ENCODE peak calls at places on chromosomes 13 and 19, in four cellular contexts. A is A549, C is HepG2, M is K562. P is an unnamed sample.

GRCh38 chr19:31274266-31274963 is 74.8 kb downstream of the TSHZ3 start:
- DNase-seq in A (no peak), M (no peak), C (no peak), P (no peak)

GRCh38 chr19:52527954-52528326 is 472 bp downstream of the ZNF808 start:
- DNase-seq in M (peak), A (no peak), C (no peak), P (no peak)

GRCh38 chr13:31882794-31883193 is 143.5 kb downstream of the RXFP2 start:
- DNase-seq in A (no peak), M (no peak), C (no peak), P (no peak)

GRCh38 chr19:28905996-28906395 is 307.0 kb downstream of the UQCRFS1 start:
- DNase-seq in C (no peak), M (no peak), A (no peak), P (no peak)

GRCh38 chr19:47110521-47111080 is 3.0 kb downstream of the ZC3H4 start:
- DNase-seq in M (peak), C (no peak), A (no peak), P (no peak)

GRCh38 chr13:102580552-102581169 is 16.1 kb upstream of the TPP2 start:
- DNase-seq in A (no peak), C (peak), M (peak), P (no peak)

GRCh38 chr19:29966594-29967249 is 24.7 kb downstream of the URI1 start:
- DNase-seq in A (no peak), M (no peak), C (peak), P (no peak)

GRCh38 chr19:43618921-43619261 is 538 bp downstream of the ZNF428 start:
- DNase-seq in M (no peak), A (peak), C (peak), P (no peak)

GRCh38 chr19:6402834-6403608 is 10.1 kb upstream of the GTF2F1 start:
- DNase-seq in A (no peak), C (peak), M (peak), P (no peak)

GRCh38 chr13:100630564-100630963 is 42.0 kb upstream of the GGACT start:
- DNase-seq in M (no peak), C (peak), A (no peak), P (no peak)

GRCh38 chr13:72774019-72774418 is 7.7 kb downstream of the DIS3 start:
- DNase-seq in C (no peak), M (no peak), A (no peak), P (no peak)

GRCh38 chr13:43626994-43627393 is 159.8 kb downstream of the ENOX1 start:
- DNase-seq in C (no peak), M (no peak), A (no peak), P (no peak)

GRCh38 chr13:93751117-93751516 is 524.5 kb downstream of the GPC6 start:
- DNase-seq in C (no peak), A (no peak), M (no peak), P (no peak)

GRCh38 chr19:13981021-13981420 is 25.1 kb downstream of the RFX1 start:
- DNase-seq in M (no peak), C (no peak), A (no peak), P (no peak)

GRCh38 chr19:43438291-43439162 is 23.8 kb downstream of the TEX101 start:
- DNase-seq in A (peak), M (no peak), C (no peak), P (no peak)

GRCh38 chr19:35671818-35672217 is 5.5 kb downstream of the UPK1A start:
- DNase-seq in C (peak), M (peak), A (no peak), P (no peak)

GRCh38 chr13:85186646-85187045 is 612.6 kb downstream of the SLITRK6 start:
- DNase-seq in M (no peak), A (no peak), C (no peak), P (no peak)

GRCh38 chr19:42467437-42467760 is 24.7 kb upstream of the CXCL17 start:
- DNase-seq in C (no peak), M (no peak), A (no peak), P (no peak)

GRCh38 chr13:34988330-34988791 is 46.3 kb downstream of the NBEA start:
- DNase-seq in C (peak), M (no peak), A (no peak), P (no peak)

GRCh38 chr13:64289702-64290101 is 2874.1 kb upstream of the PCDH20 start:
- DNase-seq in C (no peak), A (no peak), M (no peak), P (no peak)

GRCh38 chr19:13526552-13526951 is 20.3 kb upstream of the CACNA1A start:
- DNase-seq in A (no peak), C (no peak), M (peak), P (peak)

GRCh38 chr19:4502282-4503223 is 15.7 kb downstream of the PLIN4 start:
- DNase-seq in A (no peak), M (no peak), C (no peak), P (no peak)

GRCh38 chr19:50510121-50510670 is 795 bp downstream of the JOSD2 start:
- DNase-seq in C (no peak), A (no peak), M (no peak), P (no peak)

GRCh38 chr19:2540646-2541454 is 64.9 kb downstream of the GADD45B start:
- DNase-seq in A (peak), C (peak), M (no peak), P (peak)

GRCh38 chr13:73001971-73002370 is 56.8 kb upstream of the KLF5 start:
- DNase-seq in A (no peak), C (no peak), M (no peak), P (no peak)

GRCh38 chr13:60562081-60562764 is 165.2 kb downstream of the TDRD3 start:
- DNase-seq in C (no peak), M (no peak), A (no peak), P (no peak)

GRCh38 chr19:2261438-2262172 is 5.4 kb upstream of the JSRP1 start:
- DNase-seq in C (no peak), A (no peak), M (no peak), P (peak)

GRCh38 chr19:7953576-7953975 is 10.1 kb upstream of the TIMM44 start:
- DNase-seq in M (no peak), C (no peak), A (no peak), P (no peak)

GRCh38 chr13:98773053-98773452 is 20.6 kb upstream of the SLC15A1 start:
- DNase-seq in C (no peak), A (no peak), M (no peak), P (peak)

GRCh38 chr13:107301724-107302374 is 733.9 kb upstream of the ARGLU1 start:
- DNase-seq in A (no peak), M (no peak), C (no peak), P (no peak)

GRCh38 chr13:21326155-21327030 is 132.7 kb downstream of the ZDHHC20 start:
- DNase-seq in M (no peak), C (no peak), A (no peak), P (peak)

GRCh38 chr13:101747039-101747438 is 294.6 kb downstream of the ITGBL1 start:
- DNase-seq in A (no peak), M (no peak), C (no peak), P (no peak)

GRCh38 chr13:46906440-46906839 is 9.6 kb upstream of the HTR2A start:
- DNase-seq in A (no peak), C (no peak), M (no peak), P (no peak)

GRCh38 chr19:32875428-32875827 is 5.9 kb upstream of the SLC7A9 start:
- DNase-seq in M (no peak), C (no peak), A (no peak), P (peak)

GRCh38 chr13:28412981-28413380 is 81.9 kb downstream of the FLT1 start:
- DNase-seq in A (no peak), M (peak), C (no peak), P (no peak)
- TF ChIP-seq PHF8 in A (no peak), M (no peak), C (no peak), P (no peak)

DNA sequence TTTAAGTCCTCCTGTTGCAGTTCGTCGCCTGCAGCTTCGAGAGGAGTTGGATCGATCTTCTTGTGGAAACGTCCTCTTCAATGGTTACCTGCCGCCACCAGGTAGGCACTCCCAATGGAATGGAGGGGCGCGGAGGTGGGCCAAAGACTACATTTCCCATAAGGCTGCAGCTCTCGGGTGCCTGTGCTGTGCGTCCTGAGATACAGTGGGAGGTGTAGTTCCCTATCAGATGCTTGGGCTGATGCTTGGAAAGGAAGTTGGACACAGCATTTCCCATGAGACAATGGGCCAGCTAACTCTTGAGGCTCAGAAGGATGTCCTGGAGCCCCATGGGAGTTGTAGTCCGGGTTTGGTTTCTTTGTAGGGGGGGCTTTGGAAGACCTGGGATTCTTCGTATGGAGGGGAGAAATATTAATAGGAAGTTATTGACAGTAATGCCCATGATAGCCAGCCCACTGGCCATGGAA is 1.8 kb downstream of the SHKBP1 start:
- DNase-seq in C (no peak), A (peak), M (peak), P (peak)
- TF ChIP-seq PHF8 in C (no peak), A (no peak), M (no peak), P (no peak)

GRCh38 chr19:11091343-11092153 is 2.3 kb downstream of the LDLR start:
- DNase-seq in A (peak), M (no peak), C (peak), P (no peak)
- TF ChIP-seq PHF8 in A (no peak), M (no peak), C (peak), P (no peak)

DNA sequence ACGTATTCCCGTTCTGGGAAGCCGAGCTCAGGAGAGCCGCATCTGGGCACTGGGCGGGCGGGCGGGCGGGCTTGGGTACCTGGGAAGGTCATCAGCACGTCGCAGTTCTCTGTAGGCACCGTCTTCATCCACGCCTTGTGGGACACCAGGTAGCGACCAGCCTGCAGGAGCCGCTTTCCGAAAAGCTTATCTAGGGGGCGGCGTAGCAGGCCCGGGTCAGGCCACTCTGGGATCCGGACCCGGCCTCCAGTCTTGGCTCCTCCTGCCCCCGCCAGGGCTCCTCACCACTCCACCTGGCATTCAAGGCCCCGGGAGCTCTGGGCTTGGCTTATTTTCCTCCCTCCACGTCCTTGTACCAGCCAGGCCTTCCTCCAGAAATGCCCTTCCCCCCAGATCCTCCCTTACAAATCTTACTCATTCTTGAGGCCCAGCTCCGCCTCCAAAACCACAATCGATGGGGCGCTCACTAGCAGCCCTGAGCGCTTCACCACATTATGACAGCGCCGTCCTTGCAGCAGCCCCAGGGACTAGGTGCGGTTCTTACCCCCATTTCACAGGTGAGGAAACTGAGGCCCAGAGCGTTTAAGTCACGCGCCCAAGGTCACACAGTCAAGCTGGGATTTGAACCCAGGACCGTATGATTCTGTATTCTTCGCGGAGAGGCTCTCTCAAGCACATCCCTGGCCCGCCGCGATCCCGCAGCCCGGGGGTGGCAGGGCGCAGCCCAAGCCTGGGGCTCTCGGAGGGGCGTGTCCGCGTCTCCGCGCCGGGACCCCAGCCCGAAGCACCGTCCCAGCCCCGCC is 843 bp downstream of the ANO8 start:
- DNase-seq in M (peak), C (no peak), A (peak), P (peak)
- TF ChIP-seq PHF8 in M (no peak), C (no peak), A (no peak), P (no peak)

GRCh38 chr13:41199526-41199925 is 5.2 kb upstream of the KBTBD7 start:
- DNase-seq in A (no peak), M (no peak), C (no peak), P (no peak)
- TF ChIP-seq PHF8 in A (no peak), M (no peak), C (no peak), P (no peak)

GRCh38 chr13:30123575-30123974 is 183.8 kb downstream of the KATNAL1 start:
- DNase-seq in A (no peak), C (no peak), M (no peak), P (no peak)

GRCh38 chr13:30128095-30128494 is 179.3 kb downstream of the KATNAL1 start:
- DNase-seq in M (no peak), C (no peak), A (no peak), P (no peak)

GRCh38 chr13:30124131-30124768 is 183.1 kb downstream of the KATNAL1 start:
- DNase-seq in M (no peak), C (no peak), A (no peak), P (no peak)

GRCh38 chr13:30126903-30127428 is 180.4 kb downstream of the KATNAL1 start:
- DNase-seq in M (no peak), A (no peak), C (no peak), P (no peak)

DNA sequence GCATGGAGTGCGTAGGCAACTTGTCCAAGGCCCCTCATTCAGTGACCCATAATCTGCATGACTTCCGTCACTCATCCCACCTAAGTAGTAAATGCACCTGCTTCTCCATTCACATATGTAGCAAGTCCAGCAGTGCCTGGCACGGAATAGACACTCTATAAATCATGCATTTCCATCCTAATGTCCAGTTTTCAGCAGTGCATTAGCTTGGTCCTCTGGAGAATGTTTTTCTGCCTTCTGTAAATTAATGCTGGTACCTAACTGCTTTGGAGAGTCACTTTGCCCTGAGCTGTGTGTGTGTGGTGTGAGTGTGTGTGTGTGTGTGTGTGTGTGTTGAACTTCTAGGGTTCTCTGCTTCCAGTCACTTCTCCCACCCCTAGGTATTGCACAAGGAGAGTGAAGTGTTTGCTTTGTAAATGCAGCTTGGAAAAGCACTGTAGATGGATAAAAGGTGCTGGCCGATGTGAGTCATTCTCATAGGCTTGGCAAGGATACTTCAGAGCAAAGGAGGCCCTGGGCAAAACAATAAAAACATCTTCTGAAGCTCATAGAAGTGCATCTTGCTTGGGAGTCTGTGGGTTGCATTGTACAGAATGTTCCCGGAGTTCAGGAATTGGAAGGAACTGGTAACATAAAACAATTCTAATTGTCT is 181.8 kb downstream of the KATNAL1 start:
- DNase-seq in M (no peak), A (peak), C (peak), P (no peak)
- TF ChIP-seq PHF8 in M (no peak), A (no peak), C (no peak), P (no peak)

GRCh38 chr13:50990540-50991506 is 81.2 kb downstream of the RNASEH2B start:
- DNase-seq in A (no peak), M (no peak), C (no peak), P (no peak)
- TF ChIP-seq PHF8 in A (no peak), M (no peak), C (no peak), P (no peak)

DNA sequence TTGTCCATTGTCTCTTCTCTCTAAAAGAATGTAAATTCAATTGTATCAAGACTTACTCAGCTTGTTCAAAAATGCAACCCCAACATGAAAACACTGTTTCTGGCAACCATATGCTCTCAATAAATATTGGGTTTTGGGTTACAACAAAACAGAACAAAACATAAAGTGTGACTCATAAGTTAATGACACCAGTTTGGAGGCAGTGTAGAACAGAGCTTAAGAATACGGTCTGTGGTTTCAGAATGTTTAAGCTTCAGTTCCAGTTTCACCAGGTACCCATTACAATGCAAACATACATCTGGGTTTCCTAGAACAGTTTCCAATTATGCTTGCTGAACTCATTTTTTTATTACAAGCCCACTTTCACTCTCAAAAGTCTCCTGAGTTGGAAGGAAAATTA is 285.8 kb upstream of the PCDH9 start:
- DNase-seq in A (no peak), C (no peak), M (no peak), P (no peak)
- TF ChIP-seq PHF8 in A (no peak), C (no peak), M (no peak), P (no peak)

P was measured in H1.